ENCODE peak calls at places on chromosomes 3 and 15, in eight cellular contexts. One of them, this sample, is unnamed.

GRCh38 chr3:30043156-30043555 is 563.2 kb upstream of the TGFBR2 start:
- DNase-seq in psoas muscle: no peak
- DNase-seq in GM23338: peak
- DNase-seq in fibroblast of pulmonary artery: no peak
- DNase-seq in GM12865: no peak
- DNase-seq in foreskin fibroblast: no peak
- DNase-seq in brain microvascular endothelial cell: no peak
- DNase-seq in sigmoid colon: no peak
- DNase-seq in this sample: no peak

GRCh38 chr15:48566669-48567068 is 78.8 kb downstream of the FBN1 start:
- DNase-seq in psoas muscle: no peak
- DNase-seq in GM23338: peak
- DNase-seq in fibroblast of pulmonary artery: peak
- DNase-seq in GM12865: no peak
- DNase-seq in foreskin fibroblast: peak
- DNase-seq in brain microvascular endothelial cell: peak
- DNase-seq in sigmoid colon: no peak
- DNase-seq in this sample: peak

GRCh38 chr3:104291878-104292277 is 1074.8 kb upstream of the ALCAM start:
- DNase-seq in psoas muscle: no peak
- DNase-seq in GM23338: no peak
- DNase-seq in fibroblast of pulmonary artery: no peak
- DNase-seq in GM12865: no peak
- DNase-seq in foreskin fibroblast: no peak
- DNase-seq in brain microvascular endothelial cell: peak
- DNase-seq in sigmoid colon: no peak
- DNase-seq in this sample: no peak

GRCh38 chr3:163018067-163018466 is 1521.5 kb downstream of the OTOL1 start:
- DNase-seq in psoas muscle: no peak
- DNase-seq in GM23338: no peak
- DNase-seq in fibroblast of pulmonary artery: no peak
- DNase-seq in GM12865: no peak
- DNase-seq in foreskin fibroblast: no peak
- DNase-seq in brain microvascular endothelial cell: no peak
- DNase-seq in sigmoid colon: no peak
- DNase-seq in this sample: no peak

GRCh38 chr15:77040673-77041072 is 30.2 kb downstream of the TSPAN3 start:
- DNase-seq in psoas muscle: no peak
- DNase-seq in GM23338: no peak
- DNase-seq in fibroblast of pulmonary artery: no peak
- DNase-seq in GM12865: no peak
- DNase-seq in foreskin fibroblast: no peak
- DNase-seq in brain microvascular endothelial cell: peak
- DNase-seq in sigmoid colon: no peak
- DNase-seq in this sample: peak

GRCh38 chr3:123026551-123027291 is 842 bp downstream of the SEMA5B start:
- DNase-seq in psoas muscle: peak
- DNase-seq in GM23338: peak
- DNase-seq in fibroblast of pulmonary artery: no peak
- DNase-seq in GM12865: no peak
- DNase-seq in foreskin fibroblast: peak
- DNase-seq in brain microvascular endothelial cell: no peak
- DNase-seq in sigmoid colon: peak
- DNase-seq in this sample: no peak

GRCh38 chr3:57007513-57008415 is 52.7 kb upstream of the SPATA12 start:
- DNase-seq in psoas muscle: peak
- DNase-seq in GM23338: peak
- DNase-seq in fibroblast of pulmonary artery: peak
- DNase-seq in GM12865: no peak
- DNase-seq in foreskin fibroblast: peak
- DNase-seq in brain microvascular endothelial cell: peak
- DNase-seq in sigmoid colon: peak
- DNase-seq in this sample: peak

GRCh38 chr15:80526556-80527340 is 122.6 kb downstream of the ARNT2 start:
- DNase-seq in psoas muscle: no peak
- DNase-seq in GM23338: no peak
- DNase-seq in fibroblast of pulmonary artery: peak
- DNase-seq in GM12865: no peak
- DNase-seq in foreskin fibroblast: peak
- DNase-seq in brain microvascular endothelial cell: peak
- DNase-seq in sigmoid colon: no peak
- DNase-seq in this sample: peak

GRCh38 chr3:75224419-75224818 is 439.7 kb upstream of the FRG2C start:
- DNase-seq in psoas muscle: no peak
- DNase-seq in GM23338: no peak
- DNase-seq in fibroblast of pulmonary artery: no peak
- DNase-seq in GM12865: no peak
- DNase-seq in foreskin fibroblast: peak
- DNase-seq in brain microvascular endothelial cell: peak
- DNase-seq in sigmoid colon: no peak
- DNase-seq in this sample: no peak

GRCh38 chr15:57500979-57501576 is 90.6 kb upstream of the MYZAP start:
- DNase-seq in psoas muscle: no peak
- DNase-seq in GM23338: no peak
- DNase-seq in fibroblast of pulmonary artery: peak
- DNase-seq in GM12865: no peak
- DNase-seq in foreskin fibroblast: peak
- DNase-seq in brain microvascular endothelial cell: peak
- DNase-seq in sigmoid colon: no peak
- DNase-seq in this sample: peak

GRCh38 chr15:35107561-35107960 is 22.5 kb upstream of the NANOGP8 start:
- DNase-seq in psoas muscle: no peak
- DNase-seq in GM23338: no peak
- DNase-seq in fibroblast of pulmonary artery: no peak
- DNase-seq in GM12865: no peak
- DNase-seq in foreskin fibroblast: no peak
- DNase-seq in brain microvascular endothelial cell: no peak
- DNase-seq in sigmoid colon: no peak
- DNase-seq in this sample: no peak

GRCh38 chr3:31105438-31106077 is 211.1 kb upstream of the GADL1 start:
- DNase-seq in psoas muscle: no peak
- DNase-seq in GM23338: no peak
- DNase-seq in fibroblast of pulmonary artery: peak
- DNase-seq in GM12865: no peak
- DNase-seq in foreskin fibroblast: peak
- DNase-seq in brain microvascular endothelial cell: peak
- DNase-seq in sigmoid colon: no peak
- DNase-seq in this sample: peak

GRCh38 chr3:32841875-32842505 is 24.2 kb downstream of the TRIM71 start:
- DNase-seq in psoas muscle: no peak
- DNase-seq in GM23338: no peak
- DNase-seq in fibroblast of pulmonary artery: no peak
- DNase-seq in GM12865: no peak
- DNase-seq in foreskin fibroblast: no peak
- DNase-seq in brain microvascular endothelial cell: peak
- DNase-seq in sigmoid colon: no peak
- DNase-seq in this sample: peak

GRCh38 chr3:32844322-32844654 is 26.5 kb downstream of the TRIM71 start:
- DNase-seq in psoas muscle: no peak
- DNase-seq in GM23338: peak
- DNase-seq in fibroblast of pulmonary artery: no peak
- DNase-seq in GM12865: no peak
- DNase-seq in foreskin fibroblast: no peak
- DNase-seq in brain microvascular endothelial cell: no peak
- DNase-seq in sigmoid colon: no peak
- DNase-seq in this sample: no peak

GRCh38 chr3:32842531-32842931 is 24.7 kb downstream of the TRIM71 start:
- DNase-seq in psoas muscle: no peak
- DNase-seq in GM23338: no peak
- DNase-seq in fibroblast of pulmonary artery: no peak
- DNase-seq in GM12865: peak
- DNase-seq in foreskin fibroblast: no peak
- DNase-seq in brain microvascular endothelial cell: no peak
- DNase-seq in sigmoid colon: no peak
- DNase-seq in this sample: no peak

GRCh38 chr3:32843504-32844321 is 25.9 kb downstream of the TRIM71 start:
- DNase-seq in psoas muscle: no peak
- DNase-seq in GM23338: peak
- DNase-seq in fibroblast of pulmonary artery: no peak
- DNase-seq in GM12865: no peak
- DNase-seq in foreskin fibroblast: no peak
- DNase-seq in brain microvascular endothelial cell: no peak
- DNase-seq in sigmoid colon: no peak
- DNase-seq in this sample: no peak

DNA sequence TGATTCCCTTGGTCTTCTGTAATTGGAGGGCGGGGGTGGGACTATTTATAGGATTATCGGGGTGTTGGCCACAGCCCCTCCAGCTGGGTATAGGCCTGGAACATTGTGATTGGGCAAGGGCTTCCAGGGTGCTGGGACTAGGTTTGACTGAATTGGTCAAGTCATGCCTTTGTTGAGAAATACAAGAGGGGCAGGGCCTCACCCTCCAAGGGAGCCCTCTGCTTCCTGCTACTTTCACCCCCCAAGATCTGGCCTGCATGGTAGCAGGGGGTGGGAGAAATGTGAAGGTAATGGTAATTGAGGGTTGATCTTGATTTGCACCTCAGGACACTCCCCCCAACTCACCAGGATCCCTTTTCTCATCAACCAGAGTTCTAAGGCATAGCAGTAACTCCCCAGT is 25.2 kb downstream of the TRIM71 start:
- DNase-seq in psoas muscle: no peak
- DNase-seq in GM23338: peak
- DNase-seq in fibroblast of pulmonary artery: no peak
- DNase-seq in GM12865: no peak
- DNase-seq in foreskin fibroblast: no peak
- DNase-seq in brain microvascular endothelial cell: no peak
- DNase-seq in sigmoid colon: no peak
- DNase-seq in this sample: no peak
- H3K4me3 ChIP-seq in psoas muscle: no peak
- H3K4me3 ChIP-seq in GM23338: peak
- H3K4me3 ChIP-seq in fibroblast of pulmonary artery: no peak
- H3K4me3 ChIP-seq in GM12865: no peak
- H3K4me3 ChIP-seq in foreskin fibroblast: no peak
- H3K4me3 ChIP-seq in brain microvascular endothelial cell: no peak
- H3K4me3 ChIP-seq in sigmoid colon: no peak
- H3K4me3 ChIP-seq in this sample: no peak

DNA sequence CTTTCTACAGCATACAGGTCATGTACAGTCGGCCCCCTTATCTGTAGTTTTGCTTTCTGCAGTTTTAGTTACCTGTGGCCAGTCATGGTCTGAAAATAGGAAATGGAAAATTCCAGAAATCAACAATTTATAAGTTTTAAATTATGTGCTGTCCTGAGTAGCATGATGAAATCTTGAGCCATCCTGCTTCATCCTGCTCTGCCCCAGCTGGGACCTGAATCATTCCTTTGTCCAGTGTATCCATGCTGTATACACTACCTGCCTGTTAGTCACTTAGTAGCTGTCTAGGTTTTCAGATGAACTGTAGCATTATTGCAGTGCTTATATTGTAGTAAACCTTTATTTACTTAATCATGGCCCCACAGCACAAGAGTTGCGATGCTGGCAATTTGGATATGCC is 44.8 kb downstream of the AP4E1 start:
- DNase-seq in psoas muscle: no peak
- DNase-seq in GM23338: no peak
- DNase-seq in fibroblast of pulmonary artery: peak
- DNase-seq in GM12865: no peak
- DNase-seq in foreskin fibroblast: peak
- DNase-seq in brain microvascular endothelial cell: peak
- DNase-seq in sigmoid colon: no peak
- DNase-seq in this sample: no peak
- TF ChIP-seq CTCF in psoas muscle: no peak
- TF ChIP-seq CTCF in GM23338: no peak
- TF ChIP-seq CTCF in fibroblast of pulmonary artery: no peak
- TF ChIP-seq CTCF in GM12865: no peak
- TF ChIP-seq CTCF in foreskin fibroblast: no peak
- TF ChIP-seq CTCF in brain microvascular endothelial cell: no peak
- TF ChIP-seq CTCF in sigmoid colon: no peak
- TF ChIP-seq CTCF in this sample: no peak

DNA sequence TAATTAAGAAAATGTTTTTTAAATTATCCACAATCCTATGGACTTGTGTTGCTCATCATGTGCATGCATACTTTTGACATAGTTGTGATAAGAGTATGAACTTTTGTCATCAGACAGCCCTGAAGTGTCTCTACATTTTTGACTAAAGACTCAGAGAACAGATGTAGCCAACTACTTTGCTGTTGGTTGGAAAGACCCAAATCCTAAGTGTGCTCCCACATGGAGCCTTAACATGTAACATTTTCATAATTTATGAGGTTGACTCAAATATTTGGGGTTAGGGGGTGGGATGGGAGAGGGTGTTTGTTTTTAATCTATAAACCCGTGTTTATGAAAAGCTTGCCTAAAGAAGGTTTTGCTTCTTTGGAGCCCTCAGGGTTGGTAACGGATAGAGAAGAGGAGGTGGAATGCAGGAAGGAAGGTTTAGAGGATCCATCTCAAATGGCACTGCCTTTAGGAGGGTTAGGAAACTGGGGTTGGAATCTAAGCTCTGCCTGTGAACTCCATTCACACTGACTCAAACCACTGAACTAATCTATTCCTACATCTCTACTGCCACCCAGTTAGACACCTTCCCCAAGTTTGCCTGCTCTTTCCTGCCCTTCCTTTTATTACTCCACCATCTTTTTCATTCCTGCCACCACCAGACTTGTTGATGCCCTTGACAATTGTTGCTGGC is 3.7 kb downstream of the BOC start:
- DNase-seq in psoas muscle: no peak
- DNase-seq in GM23338: no peak
- DNase-seq in fibroblast of pulmonary artery: no peak
- DNase-seq in GM12865: no peak
- DNase-seq in foreskin fibroblast: peak
- DNase-seq in brain microvascular endothelial cell: no peak
- DNase-seq in sigmoid colon: no peak
- DNase-seq in this sample: no peak
- H3K4me3 ChIP-seq in psoas muscle: no peak
- H3K4me3 ChIP-seq in GM23338: no peak
- H3K4me3 ChIP-seq in fibroblast of pulmonary artery: no peak
- H3K4me3 ChIP-seq in GM12865: no peak
- H3K4me3 ChIP-seq in foreskin fibroblast: peak
- H3K4me3 ChIP-seq in brain microvascular endothelial cell: no peak
- H3K4me3 ChIP-seq in sigmoid colon: no peak
- H3K4me3 ChIP-seq in this sample: no peak

DNA sequence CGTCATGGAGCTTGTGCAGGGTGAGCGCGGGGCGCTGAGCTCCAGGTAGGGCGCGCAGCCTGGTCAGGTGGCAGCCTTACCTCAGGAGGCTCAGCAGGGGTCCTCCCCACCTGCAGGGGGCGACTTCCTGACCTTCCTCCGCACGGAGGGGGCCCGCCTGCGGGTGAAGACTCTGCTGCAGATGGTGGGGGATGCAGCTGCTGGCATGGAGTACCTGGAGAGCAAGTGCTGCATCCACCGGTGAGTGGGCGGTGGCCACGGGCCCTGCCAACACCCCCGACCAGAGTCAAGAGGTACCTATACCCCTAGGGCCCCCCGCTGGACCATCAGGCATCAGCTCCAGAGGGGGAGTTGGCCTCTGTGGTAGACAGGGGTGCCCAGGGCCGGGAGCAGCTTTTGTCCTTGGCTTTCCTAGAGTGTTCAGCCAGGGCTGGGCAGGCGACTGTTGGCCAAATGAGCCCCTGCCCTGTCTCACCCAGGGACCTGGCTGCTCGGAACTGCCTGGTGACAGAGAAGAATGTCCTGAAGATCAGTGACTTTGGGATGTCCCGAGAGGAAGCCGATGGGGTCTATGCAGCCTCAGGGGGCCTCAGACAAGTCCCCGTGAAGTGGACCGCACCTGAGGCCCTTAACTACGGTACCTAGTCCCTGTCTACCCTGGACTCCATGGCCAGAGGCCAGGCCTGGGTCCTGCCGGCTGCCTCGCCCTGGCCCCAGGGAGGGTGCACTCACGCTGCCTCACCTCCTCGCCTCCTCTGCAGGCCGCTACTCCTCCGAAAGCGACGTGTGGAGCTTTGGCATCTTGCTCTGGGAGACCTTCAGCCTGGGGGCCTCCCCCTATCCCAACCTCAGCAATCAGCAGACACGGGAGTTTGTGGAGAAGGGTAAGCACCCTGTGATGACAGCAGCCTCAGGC is 9.1 kb downstream of the FES start:
- DNase-seq in psoas muscle: no peak
- DNase-seq in GM23338: peak
- DNase-seq in fibroblast of pulmonary artery: no peak
- DNase-seq in GM12865: no peak
- DNase-seq in foreskin fibroblast: no peak
- DNase-seq in brain microvascular endothelial cell: no peak
- DNase-seq in sigmoid colon: no peak
- DNase-seq in this sample: no peak
- TF ChIP-seq CTCF in psoas muscle: no peak
- TF ChIP-seq CTCF in GM23338: peak
- TF ChIP-seq CTCF in fibroblast of pulmonary artery: no peak
- TF ChIP-seq CTCF in GM12865: no peak
- TF ChIP-seq CTCF in foreskin fibroblast: no peak
- TF ChIP-seq CTCF in brain microvascular endothelial cell: peak
- TF ChIP-seq CTCF in sigmoid colon: no peak
- TF ChIP-seq CTCF in this sample: no peak

This sample was measured in cardiac fibroblast.